ENCODE peak calls at places on chromosomes 12 and 14, in four cellular contexts. One of them, this sample, is unnamed.

GRCh38 chr12:5018677-5019076 is 25.0 kb upstream of the KCNA5 start:
- DNase-seq in EH: no peak
- DNase-seq in Calu3: no peak
- DNase-seq in endodermal cell: no peak
- DNase-seq in this sample: no peak

GRCh38 chr12:132026796-132027500 is 77.2 kb downstream of the EP400 start:
- DNase-seq in EH: no peak
- DNase-seq in endodermal cell: no peak
- DNase-seq in Calu3: no peak
- DNase-seq in this sample: no peak

GRCh38 chr12:67661311-67662011 is 12.9 kb downstream of the DYRK2 start:
- DNase-seq in endodermal cell: no peak
- DNase-seq in EH: peak; percentile 94
- DNase-seq in Calu3: no peak
- DNase-seq in this sample: no peak

GRCh38 chr12:132355742-132356681 is 26.6 kb upstream of the GALNT9 start:
- DNase-seq in EH: no peak
- DNase-seq in Calu3: no peak
- DNase-seq in endodermal cell: no peak
- DNase-seq in this sample: no peak

GRCh38 chr12:42172811-42173210 is 28.1 kb upstream of the GXYLT1 start:
- DNase-seq in EH: no peak
- DNase-seq in Calu3: no peak
- DNase-seq in endodermal cell: no peak
- DNase-seq in this sample: no peak

GRCh38 chr12:123931686-123932321 is 40.8 kb downstream of the CCDC92 start:
- DNase-seq in Calu3: no peak
- DNase-seq in endodermal cell: no peak
- DNase-seq in EH: no peak
- DNase-seq in this sample: peak; percentile 29

GRCh38 chr14:98893675-98894074 is 378.3 kb downstream of the BCL11B start:
- DNase-seq in endodermal cell: no peak
- DNase-seq in Calu3: no peak
- DNase-seq in EH: no peak
- DNase-seq in this sample: no peak

GRCh38 chr12:116525418-116526001 is 33.7 kb upstream of the MAP1LC3B2 start:
- DNase-seq in endodermal cell: peak; percentile 84
- DNase-seq in EH: peak; percentile 95
- DNase-seq in Calu3: peak; percentile 55
- DNase-seq in this sample: no peak

GRCh38 chr12:50050410-50051280 is 6.8 kb upstream of the ASIC1 start:
- DNase-seq in endodermal cell: peak; percentile 92
- DNase-seq in Calu3: no peak
- DNase-seq in EH: peak; percentile 39
- DNase-seq in this sample: no peak

GRCh38 chr12:78209851-78210493 is 379.3 kb downstream of the NAV3 start:
- DNase-seq in Calu3: no peak
- DNase-seq in endodermal cell: no peak
- DNase-seq in EH: no peak
- DNase-seq in this sample: no peak

GRCh38 chr14:103694572-103695026 is 20.7 kb downstream of the XRCC3 start:
- DNase-seq in Calu3: no peak
- DNase-seq in endodermal cell: peak; percentile 64
- DNase-seq in EH: no peak
- DNase-seq in this sample: no peak

GRCh38 chr14:51478241-51478640 is 173.5 kb upstream of the FRMD6 start:
- DNase-seq in Calu3: no peak
- DNase-seq in endodermal cell: no peak
- DNase-seq in EH: peak; percentile 26
- DNase-seq in this sample: no peak

GRCh38 chr12:59600174-59600573 is 4.3 kb downstream of the SLC16A7 start:
- DNase-seq in EH: peak; percentile 44
- DNase-seq in Calu3: no peak
- DNase-seq in endodermal cell: no peak
- DNase-seq in this sample: no peak

GRCh38 chr14:99951085-99951484 is 114.1 kb upstream of the EVL start:
- DNase-seq in Calu3: no peak
- DNase-seq in endodermal cell: no peak
- DNase-seq in EH: no peak
- DNase-seq in this sample: no peak

GRCh38 chr12:102281231-102281630 is 83.6 kb upstream of the PMCH start:
- DNase-seq in EH: no peak
- DNase-seq in endodermal cell: no peak
- DNase-seq in Calu3: no peak
- DNase-seq in this sample: no peak

GRCh38 chr14:94321421-94322271 is 1.5 kb downstream of the SERPINA6 start:
- DNase-seq in EH: no peak
- DNase-seq in endodermal cell: no peak
- DNase-seq in Calu3: no peak
- DNase-seq in this sample: no peak

GRCh38 chr12:115223322-115223721 is 539.3 kb upstream of the TBX3 start:
- DNase-seq in endodermal cell: no peak
- DNase-seq in Calu3: no peak
- DNase-seq in EH: peak; percentile 86
- DNase-seq in this sample: no peak

GRCh38 chr14:64707661-64708060 is 3.4 kb downstream of the PLEKHG3 start:
- DNase-seq in Calu3: peak; percentile 44
- DNase-seq in endodermal cell: peak; percentile 53
- DNase-seq in EH: peak; percentile 69
- DNase-seq in this sample: no peak

GRCh38 chr14:52272375-52272774 is 4.9 kb downstream of the PTGDR start:
- DNase-seq in endodermal cell: peak; percentile 55
- DNase-seq in Calu3: peak; percentile 16
- DNase-seq in EH: peak; percentile 44
- DNase-seq in this sample: no peak

GRCh38 chr12:65556676-65557424 is 267.4 kb upstream of the HMGA2 start:
- DNase-seq in endodermal cell: peak; percentile 98
- DNase-seq in EH: peak; percentile 78
- DNase-seq in Calu3: peak; percentile 90
- DNase-seq in this sample: peak; percentile 57

GRCh38 chr12:13135336-13136178 is 32.1 kb upstream of the GSG1 start:
- DNase-seq in endodermal cell: peak; percentile 86
- DNase-seq in EH: peak; percentile 94
- DNase-seq in Calu3: peak; percentile 91
- DNase-seq in this sample: no peak

GRCh38 chr12:94603434-94604068 is 46.8 kb downstream of the TMCC3 start:
- DNase-seq in EH: peak; percentile 11
- DNase-seq in Calu3: peak; percentile 83
- DNase-seq in endodermal cell: peak; percentile 82
- DNase-seq in this sample: peak; percentile 61

GRCh38 chr12:8088574-8088973 is 6.5 kb downstream of the NECAP1 start:
- DNase-seq in endodermal cell: no peak
- DNase-seq in Calu3: no peak
- DNase-seq in EH: no peak
- DNase-seq in this sample: no peak

GRCh38 chr12:100267603-100268281 is 765 bp downstream of the SCYL2 start:
- DNase-seq in endodermal cell: no peak
- DNase-seq in Calu3: no peak
- DNase-seq in EH: peak; percentile 52
- DNase-seq in this sample: no peak

GRCh38 chr14:26128931-26129674 is 468.7 kb downstream of the NOVA1 start:
- DNase-seq in endodermal cell: no peak
- DNase-seq in Calu3: no peak
- DNase-seq in EH: no peak
- DNase-seq in this sample: no peak

GRCh38 chr14:45811155-45811554 is 558.2 kb upstream of the MIS18BP1 start:
- DNase-seq in EH: no peak
- DNase-seq in endodermal cell: no peak
- DNase-seq in Calu3: no peak
- DNase-seq in this sample: no peak

GRCh38 chr12:4320859-4321701 is at the start of gene TIGAR:
- DNase-seq in Calu3: peak; percentile 94
- DNase-seq in EH: peak; percentile 95
- DNase-seq in endodermal cell: peak; percentile 98
- DNase-seq in this sample: peak; percentile 90

GRCh38 chr14:100545359-100545758 is 41.9 kb downstream of the BEGAIN start:
- DNase-seq in Calu3: no peak
- DNase-seq in endodermal cell: no peak
- DNase-seq in EH: no peak
- DNase-seq in this sample: no peak

GRCh38 chr12:47903927-47904646 is 707 bp downstream of the VDR start:
- DNase-seq in endodermal cell: peak; percentile 72
- DNase-seq in EH: peak; percentile 88
- DNase-seq in Calu3: peak; percentile 65
- DNase-seq in this sample: peak; percentile 49

GRCh38 chr12:131425468-131425867 is 285.4 kb upstream of the SFSWAP start:
- DNase-seq in EH: no peak
- DNase-seq in Calu3: no peak
- DNase-seq in endodermal cell: no peak
- DNase-seq in this sample: no peak

GRCh38 chr12:98358144-98358543 is 157.2 kb upstream of the TMPO start:
- DNase-seq in endodermal cell: no peak
- DNase-seq in EH: no peak
- DNase-seq in Calu3: no peak
- DNase-seq in this sample: no peak

GRCh38 chr12:25491396-25491948 is 61.6 kb downstream of the LMNTD1 start:
- DNase-seq in EH: peak; percentile 10
- DNase-seq in endodermal cell: peak; percentile 75
- DNase-seq in Calu3: no peak
- DNase-seq in this sample: no peak

GRCh38 chr12:28050606-28051005 is 78.1 kb upstream of the PTHLH start:
- DNase-seq in EH: no peak
- DNase-seq in endodermal cell: no peak
- DNase-seq in Calu3: no peak
- DNase-seq in this sample: no peak

GRCh38 chr12:128140551-128140950 is 126.4 kb upstream of the TMEM132C start:
- DNase-seq in EH: no peak
- DNase-seq in endodermal cell: no peak
- DNase-seq in Calu3: no peak
- DNase-seq in this sample: no peak

GRCh38 chr12:53236443-53237111 is 4.6 kb upstream of the RARG start:
- DNase-seq in endodermal cell: no peak
- DNase-seq in EH: no peak
- DNase-seq in Calu3: no peak
- DNase-seq in this sample: peak; percentile 67

GRCh38 chr14:51293926-51294290 is 53.9 kb downstream of the TMX1 start:
- DNase-seq in Calu3: no peak
- DNase-seq in endodermal cell: no peak
- DNase-seq in EH: no peak
- DNase-seq in this sample: no peak